ENCODE peak calls at places on chromosomes 4 and X, in nine cellular contexts. X is NCI-H1092 treated with DMSO at 0.1 percent for 48 hours; R is AG04449; C is NCI-H446; Y is GM23338; T is B cell; G is WERI-Rb-1; O is activated T-cell treated with anti-CD3 and anti-CD28 coated beads for 24 hours; W is activated CD8-positive, alpha-beta T cell treated with anti-CD3 and anti-CD28 coated beads for 36 hours. K is an unnamed sample.

GRCh38 chr4:140472156-140472555 is 25.9 kb downstream of the MGAT4D start:
- DNase-seq in T (no peak), O (no peak), C (no peak), G (no peak), Y (no peak), X (no peak), W (no peak), R (no peak), K (no peak)

GRCh38 chr4:113837397-113837796 is 75.9 kb upstream of the CAMK2D start:
- DNase-seq in T (peak), W (no peak), X (no peak), R (peak), C (no peak), Y (no peak), O (no peak), G (no peak), K (no peak)

GRCh38 chr4:40201898-40202297 is 5.1 kb downstream of the RHOH start:
- DNase-seq in O (no peak), X (no peak), R (no peak), Y (no peak), T (no peak), W (no peak), C (no peak), G (no peak), K (no peak)

GRCh38 chr4:142696334-142697122 is 149.6 kb downstream of the INPP4B start:
- DNase-seq in C (no peak), X (no peak), G (no peak), O (no peak), T (no peak), R (no peak), Y (no peak), W (peak), K (no peak)

GRCh38 chrX:81957900-81958545 is 756.1 kb downstream of the SH3BGRL start:
- DNase-seq in T (no peak), W (peak), C (no peak), R (no peak), O (no peak), G (no peak), X (peak), Y (peak), K (peak)

GRCh38 chr4:126264839-126265238 is 950.1 kb downstream of the FAT4 start:
- DNase-seq in C (no peak), X (no peak), O (no peak), Y (no peak), W (no peak), T (no peak), R (peak), G (no peak), K (no peak)

GRCh38 chr4:168441412-168441811 is 38.9 kb downstream of the DDX60L start:
- DNase-seq in X (no peak), O (no peak), C (no peak), W (no peak), G (no peak), R (no peak), Y (no peak), T (no peak), K (no peak)

GRCh38 chr4:139734201-139734874 is 68.7 kb downstream of the MGST2 start:
- DNase-seq in W (no peak), R (peak), Y (no peak), C (no peak), X (no peak), G (no peak), O (no peak), T (no peak), K (peak)

GRCh38 chrX:149881081-149881711 is at the start of gene MAGEA8:
- DNase-seq in O (no peak), Y (peak), C (no peak), W (peak), G (peak), X (no peak), T (no peak), R (no peak), K (no peak)

GRCh38 chrX:23497919-23498318 is 163.3 kb downstream of the PTCHD1 start:
- DNase-seq in G (no peak), X (no peak), R (no peak), Y (no peak), W (no peak), C (no peak), T (no peak), O (no peak), K (no peak)

GRCh38 chr4:173038192-173038896 is 130.3 kb upstream of the GALNT7 start:
- DNase-seq in G (no peak), R (no peak), W (no peak), O (no peak), T (no peak), Y (peak), X (peak), C (no peak), K (peak)

GRCh38 chr4:140790765-140791164 is 34.6 kb upstream of the TBC1D9 start:
- DNase-seq in X (no peak), O (no peak), C (no peak), T (peak), G (no peak), R (no peak), Y (no peak), W (no peak), K (no peak)

GRCh38 chr4:7906171-7906581 is 33.5 kb downstream of the AFAP1 start:
- DNase-seq in G (no peak), R (no peak), X (no peak), T (no peak), W (no peak), O (no peak), Y (no peak), C (no peak), K (no peak)

GRCh38 chrX:131725001-131725654 is 181.3 kb downstream of the OR13H1 start:
- DNase-seq in Y (no peak), C (no peak), W (no peak), X (no peak), T (no peak), R (no peak), G (no peak), O (no peak), K (no peak)

GRCh38 chr4:78059524-78059889 is 2.4 kb downstream of the FRAS1 start:
- DNase-seq in W (peak), T (peak), O (no peak), C (peak), Y (peak), R (peak), X (peak), G (peak), K (peak)

GRCh38 chr4:19725130-19725529 is 526.6 kb upstream of the SLIT2 start:
- DNase-seq in X (no peak), W (no peak), G (no peak), R (no peak), O (no peak), C (no peak), Y (no peak), T (no peak), K (no peak)

GRCh38 chrX:16785247-16786138 is 773 bp upstream of the TXLNG start:
- DNase-seq in C (no peak), R (no peak), Y (peak), X (no peak), W (peak), G (peak), O (no peak), T (no peak), K (no peak)

GRCh38 chrX:53681661-53682060 is 4.9 kb downstream of the HUWE1 start:
- DNase-seq in T (no peak), C (no peak), R (no peak), G (no peak), Y (no peak), O (no peak), W (peak), X (no peak), K (no peak)

GRCh38 chr4:125750827-125751466 is 436.2 kb downstream of the FAT4 start:
- DNase-seq in Y (peak), O (no peak), W (no peak), X (peak), G (peak), T (no peak), R (no peak), C (no peak), K (no peak)

GRCh38 chrX:1546601-1547275 is 9.8 kb upstream of the P2RY8 start:
- DNase-seq in W (no peak), G (no peak), O (no peak), X (no peak), T (no peak), C (no peak), Y (no peak), R (no peak), K (no peak)

K was measured in NCI-H2081.